ENCODE peak calls at places on chromosome 12, in nine cellular contexts. M is activated T-cell treated with anti-CD3 and anti-CD28 coated beads for 48 hours, L is activated gamma-delta T cell, Y is lower leg skin, N is T follicular helper cell, U is AG08396, J is GM04503, K is SK-MEL-5, W is A172. I is an unnamed sample.

GRCh38 chr12:99200711-99201384 is 446.7 kb upstream of the GARIN6 start:
- DNase-seq in M (no peak), L (no peak), Y (no peak), N (no peak), U (no peak), J (no peak), K (no peak), W (no peak), I (no peak)

GRCh38 chr12:108833757-108834472 is 23.5 kb downstream of the SSH1 start:
- DNase-seq in M (no peak), L (no peak), Y (no peak), N (no peak), U (peak), J (peak), K (peak), W (peak), I (no peak)

GRCh38 chr12:131094831-131095805 is 141.4 kb downstream of the ADGRD1 start:
- DNase-seq in M (no peak), L (no peak), Y (no peak), N (no peak), U (no peak), J (no peak), K (no peak), W (no peak), I (no peak)

GRCh38 chr12:102197789-102198188 is at the start of gene PMCH:
- DNase-seq in M (no peak), L (no peak), Y (no peak), N (no peak), U (peak), J (no peak), K (no peak), W (peak), I (peak)

GRCh38 chr12:71303199-71303598 is 136.4 kb upstream of the LGR5 start:
- DNase-seq in M (no peak), L (no peak), Y (no peak), N (no peak), U (no peak), J (no peak), K (peak), W (peak), I (peak)

GRCh38 chr12:57169046-57169795 is 21.8 kb upstream of the LRP1-AS start:
- DNase-seq in M (no peak), L (no peak), Y (no peak), N (no peak), U (no peak), J (no peak), K (no peak), W (no peak), I (no peak)

GRCh38 chr12:85325452-85325851 is 45.4 kb downstream of the ALX1 start:
- DNase-seq in M (no peak), L (no peak), Y (no peak), N (no peak), U (no peak), J (no peak), K (no peak), W (no peak), I (no peak)

GRCh38 chr12:6067152-6067916 is 57.1 kb downstream of the VWF start:
- DNase-seq in M (no peak), L (no peak), Y (no peak), N (no peak), U (no peak), J (no peak), K (peak), W (no peak), I (peak)

GRCh38 chr12:87816186-87816585 is 213.0 kb downstream of the C12orf50 start:
- DNase-seq in M (no peak), L (no peak), Y (no peak), N (no peak), U (no peak), J (no peak), K (no peak), W (peak), I (no peak)

GRCh38 chr12:106082216-106083175 is 56.3 kb downstream of the NUAK1 start:
- DNase-seq in M (no peak), L (no peak), Y (no peak), N (no peak), U (peak), J (no peak), K (no peak), W (no peak), I (peak)

GRCh38 chr12:53208877-53209463 is 1.9 kb upstream of the ITGB7 start:
- DNase-seq in M (no peak), L (no peak), Y (no peak), N (no peak), U (no peak), J (no peak), K (no peak), W (no peak), I (no peak)

GRCh38 chr12:18436163-18436562 is 174.8 kb downstream of the PIK3C2G start:
- DNase-seq in M (no peak), L (no peak), Y (no peak), N (no peak), U (no peak), J (no peak), K (no peak), W (no peak), I (no peak)